ENCODE peak calls at places on chromosome 14, in five cellular contexts. A is body of pancreas, F is aorta, I is hepatocyte, R is stomach. V is an unnamed sample.

GRCh38 chr14:64715628-64716412 is 11.6 kb downstream of the PLEKHG3 start:
- DNase-seq in A (peak), F (peak), I (no peak), R (peak), V (no peak)

GRCh38 chr14:30143617-30144016 is 216.0 kb upstream of the PRKD1 start:
- DNase-seq in A (no peak), F (no peak), I (no peak), R (no peak), V (no peak)

GRCh38 chr14:23600806-23601205 is 22.2 kb upstream of the JPH4 start:
- DNase-seq in A (no peak), F (no peak), I (no peak), R (no peak), V (no peak)

GRCh38 chr14:54331516-54331915 is 65.3 kb upstream of the CDKN3 start:
- DNase-seq in A (no peak), F (no peak), I (no peak), R (no peak), V (no peak)

GRCh38 chr14:88556581-88556980 is 1.8 kb upstream of the PTPN21 start:
- DNase-seq in A (no peak), F (no peak), I (no peak), R (no peak), V (no peak)

GRCh38 chr14:73755434-73756014 is 41.3 kb upstream of the PNMA1 start:
- DNase-seq in A (no peak), F (peak), I (no peak), R (peak), V (no peak)

GRCh38 chr14:68015356-68016242 is 196.0 kb downstream of the RAD51B start:
- DNase-seq in A (no peak), F (no peak), I (no peak), R (no peak), V (no peak)

GRCh38 chr14:29462271-29462670 is 465.4 kb downstream of the PRKD1 start:
- DNase-seq in A (no peak), F (no peak), I (no peak), R (no peak), V (no peak)

GRCh38 chr14:88849717-88850116 is 25.3 kb downstream of the TTC8 start:
- DNase-seq in A (no peak), F (no peak), I (no peak), R (no peak), V (no peak)

GRCh38 chr14:102951799-102952198 is 29.3 kb downstream of the AMN start:
- DNase-seq in A (no peak), F (peak), I (no peak), R (no peak), V (no peak)

GRCh38 chr14:64801046-64801445 is 78.7 kb downstream of the SPTB start:
- DNase-seq in A (no peak), F (no peak), I (no peak), R (peak), V (no peak)

GRCh38 chr14:42884100-42884499 is 1277.4 kb downstream of the LRFN5 start:
- DNase-seq in A (no peak), F (no peak), I (peak), R (no peak), V (no peak)

GRCh38 chr14:67480011-67480410 is 8.5 kb downstream of the TMEM229B start:
- DNase-seq in A (no peak), F (no peak), I (no peak), R (no peak), V (no peak)

GRCh38 chr14:44165286-44165685 is 341.8 kb downstream of the FSCB start:
- DNase-seq in A (no peak), F (no peak), I (no peak), R (no peak), V (no peak)

GRCh38 chr14:62662811-62663477 is 382.3 kb downstream of the KCNH5 start:
- DNase-seq in A (no peak), F (no peak), I (peak), R (no peak), V (no peak)

GRCh38 chr14:98700748-98701147 is 571.2 kb downstream of the BCL11B start:
- DNase-seq in A (no peak), F (no peak), I (no peak), R (no peak), V (no peak)

GRCh38 chr14:20578325-20578724 is 9.5 kb downstream of the RNASE11 start:
- DNase-seq in A (no peak), F (no peak), I (no peak), R (no peak), V (no peak)

GRCh38 chr14:24418492-24418873 is 11.0 kb downstream of the CBLN3 start:
- DNase-seq in A (peak), F (no peak), I (no peak), R (peak), V (no peak)

GRCh38 chr14:39372656-39373055 is 59.6 kb downstream of the FBXO33 start:
- DNase-seq in A (no peak), F (no peak), I (no peak), R (no peak), V (no peak)

GRCh38 chr14:94532462-94532861 is 23.2 kb upstream of the SERPINA12 start:
- DNase-seq in A (no peak), F (no peak), I (no peak), R (no peak), V (no peak)

GRCh38 chr14:32109676-32110075 is 32.6 kb downstream of the ARHGAP5 start:
- DNase-seq in A (no peak), F (no peak), I (no peak), R (no peak), V (no peak)

GRCh38 chr14:98408713-98409112 is 863.3 kb downstream of the BCL11B start:
- DNase-seq in A (no peak), F (no peak), I (no peak), R (no peak), V (no peak)

GRCh38 chr14:68695326-68695768 is 97.5 kb downstream of the ZFP36L1 start:
- DNase-seq in A (no peak), F (peak), I (no peak), R (no peak), V (no peak)

GRCh38 chr14:93970967-93971634 is 5.3 kb downstream of the ASB2 start:
- DNase-seq in A (no peak), F (no peak), I (no peak), R (peak), V (peak)

GRCh38 chr14:20732477-20732876 is 13.2 kb upstream of the EDDM3A start:
- DNase-seq in A (no peak), F (no peak), I (no peak), R (no peak), V (no peak)

GRCh38 chr14:97379091-97379531 is 581.9 kb downstream of the VRK1 start:
- DNase-seq in A (no peak), F (no peak), I (no peak), R (no peak), V (no peak)

GRCh38 chr14:69850086-69850735 is 29.0 kb upstream of the SMOC1 start:
- DNase-seq in A (no peak), F (no peak), I (peak), R (no peak), V (no peak)

GRCh38 chr14:26276757-26277156 is 321.1 kb downstream of the NOVA1 start:
- DNase-seq in A (no peak), F (no peak), I (peak), R (no peak), V (no peak)

GRCh38 chr14:89365071-89365801 is 51.8 kb downstream of the FOXN3 start:
- DNase-seq in A (no peak), F (no peak), I (no peak), R (peak), V (no peak)

GRCh38 chr14:69318241-69318640 is 58.3 kb downstream of the GALNT16 start:
- DNase-seq in A (no peak), F (no peak), I (no peak), R (no peak), V (no peak)

DNA sequence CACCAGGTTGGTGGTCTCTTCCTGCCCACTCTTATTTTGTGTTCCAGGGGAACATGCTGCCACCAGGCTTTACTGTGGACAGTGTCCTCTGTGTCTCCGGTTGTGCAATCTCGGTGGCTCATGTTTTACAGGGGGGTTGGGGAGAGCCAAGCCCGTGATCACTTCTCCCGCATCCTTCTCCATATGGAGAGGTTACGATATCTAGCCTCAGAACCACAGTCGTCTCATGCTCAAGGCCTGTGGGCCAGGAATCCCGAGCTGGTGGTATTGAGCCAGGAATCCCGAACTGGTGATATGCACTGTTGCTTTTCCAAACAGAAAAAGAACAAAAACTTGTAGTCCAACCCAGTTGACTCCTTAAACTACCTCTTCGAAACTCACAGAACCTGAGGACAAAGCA is 37.0 kb upstream of the INF2 start:
- DNase-seq in A (no peak), F (no peak), I (no peak), R (no peak), V (no peak)
- H3K27ac ChIP-seq in A (no peak), F (no peak), I (no peak), R (no peak), V (no peak)

DNA sequence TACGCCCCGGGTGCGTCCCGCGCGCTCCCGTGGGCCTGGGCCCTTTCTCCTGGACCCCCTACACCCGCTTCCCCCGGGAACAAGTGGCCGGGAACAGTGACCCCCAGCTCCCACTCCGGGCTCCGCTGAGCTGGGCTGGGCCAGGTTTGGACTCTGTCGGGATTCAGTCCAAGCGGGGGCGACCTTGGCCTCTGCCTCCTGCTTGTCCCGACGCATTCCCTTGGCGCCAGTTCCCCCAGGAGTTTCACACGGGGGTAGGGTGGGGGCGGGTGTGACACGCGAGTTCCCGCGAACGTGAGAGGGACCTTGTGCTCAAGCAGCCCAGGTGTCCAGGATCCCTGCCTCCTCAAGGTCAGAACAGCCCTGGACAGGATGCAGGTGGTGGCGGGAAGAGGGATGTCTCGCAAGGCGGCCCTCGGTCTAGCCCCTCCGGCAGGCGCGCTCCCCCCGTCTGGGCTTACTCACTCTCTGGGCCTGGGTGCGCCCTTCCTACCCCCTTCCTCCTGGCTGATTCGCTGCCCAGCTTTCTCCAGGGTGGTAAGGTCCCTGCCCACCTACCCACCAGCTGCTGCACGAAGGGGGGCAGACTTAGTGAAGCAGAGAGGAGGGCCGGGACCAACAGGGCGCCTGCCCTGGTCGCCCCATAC is 771 bp downstream of the CRIP2 start:
- DNase-seq in A (no peak), F (peak), I (no peak), R (no peak), V (no peak)
- H3K4me3 ChIP-seq in A (peak), F (peak), I (peak), R (peak), V (peak)

GRCh38 chr14:55454264-55455151 is 14.1 kb upstream of the TBPL2 start:
- DNase-seq in A (peak), F (peak), I (peak), R (peak), V (no peak)
- H3K27ac ChIP-seq in A (no peak), F (no peak), I (peak), R (peak), V (no peak)

GRCh38 chr14:101926620-101927019 is 37.8 kb upstream of the DYNC1H1 start:
- DNase-seq in A (no peak), F (no peak), I (no peak), R (no peak), V (peak)
- H3K4me3 ChIP-seq in A (no peak), F (no peak), I (no peak), R (no peak), V (no peak)

DNA sequence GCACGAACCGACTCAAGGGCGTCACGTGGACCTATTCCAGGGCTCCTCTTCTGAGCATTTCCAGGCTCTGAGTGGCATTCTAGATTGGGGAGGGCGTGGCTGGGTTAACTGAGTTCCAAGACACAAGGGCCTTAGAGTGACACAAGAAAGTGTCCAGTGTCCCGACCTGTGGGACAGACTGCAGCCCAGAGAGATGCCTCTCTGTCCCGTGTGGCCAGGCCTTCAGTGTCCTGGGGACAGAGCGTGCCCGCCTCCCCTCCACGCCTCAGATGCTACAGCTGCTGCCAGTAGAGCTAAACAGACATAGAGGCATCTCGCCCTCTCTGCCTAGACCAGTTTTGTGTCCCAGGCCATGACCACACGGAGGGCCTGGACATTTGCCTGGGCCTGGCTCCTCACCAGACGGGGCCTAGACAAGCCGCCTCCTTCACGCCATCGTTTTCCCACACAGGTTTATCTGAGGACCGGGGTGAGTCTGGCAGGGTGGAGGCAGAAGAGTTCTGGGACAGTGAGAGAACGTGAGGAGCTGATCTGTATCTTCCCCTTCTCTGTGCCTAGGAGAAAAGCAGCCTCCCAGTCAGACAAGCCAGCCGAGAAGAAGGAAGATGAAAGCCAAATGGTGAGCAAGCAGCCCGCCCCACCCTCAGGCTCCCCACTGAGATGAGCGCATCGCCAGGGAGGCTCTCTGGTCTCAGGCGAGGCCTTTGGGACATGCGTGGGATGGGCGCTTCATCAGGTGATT is 27.1 kb downstream of the DEGS2 start:
- DNase-seq in A (no peak), F (no peak), I (no peak), R (no peak), V (no peak)
- H3K27ac ChIP-seq in A (peak), F (no peak), I (no peak), R (no peak), V (no peak)

DNA sequence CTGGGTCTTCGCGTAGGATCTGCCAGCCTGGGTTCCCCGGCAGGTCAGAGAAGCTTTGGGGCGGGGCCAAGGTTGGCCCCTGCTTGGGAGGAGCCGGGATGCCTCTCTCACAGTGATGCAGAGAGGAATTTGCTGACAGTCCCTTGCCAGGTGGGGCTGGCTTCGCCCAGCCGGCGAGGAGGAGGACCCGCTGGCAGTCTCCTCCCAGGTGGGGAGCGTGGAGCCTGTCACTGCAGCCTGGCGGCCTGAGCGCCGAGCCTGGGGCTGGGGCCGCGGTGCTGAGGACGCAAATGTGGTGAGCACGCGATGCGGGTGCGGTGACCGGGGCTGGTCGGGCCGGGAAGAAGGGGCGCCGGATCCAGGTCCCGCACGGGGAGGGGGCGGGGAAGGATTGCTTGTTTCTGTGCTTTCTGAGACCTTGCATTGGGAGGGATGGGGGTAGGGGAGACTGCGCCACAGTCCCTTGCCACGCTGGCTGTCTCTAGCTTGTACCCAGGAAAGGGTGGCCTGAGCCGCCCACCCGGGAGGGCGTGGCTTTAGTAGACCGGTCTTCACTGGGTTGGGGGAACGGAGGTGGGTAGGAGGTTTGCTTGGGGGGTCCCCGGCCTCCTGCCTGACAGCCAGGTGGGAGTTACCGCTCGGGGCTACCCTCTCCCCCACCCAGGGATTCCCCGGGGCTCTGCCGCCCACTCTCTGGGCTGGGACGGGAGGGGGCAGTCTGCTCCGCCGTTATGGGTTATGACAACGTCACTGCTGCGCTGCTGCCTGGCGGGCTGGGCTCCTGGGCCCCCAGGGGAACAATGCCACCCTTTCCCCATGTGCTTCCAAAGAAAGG is at the start of gene TMEM63C:
- DNase-seq in A (peak), F (no peak), I (peak), R (peak), V (no peak)
- H3K4me3 ChIP-seq in A (peak), F (no peak), I (peak), R (peak), V (peak)